ENCODE peak calls at places on chromosome 15, in six cellular contexts. One of them, this sample, is unnamed.

GRCh38 chr15:46080018-46080417 is 445.2 kb downstream of the SQOR start:
- DNase-seq in Caco-2: no peak
- DNase-seq in neuronal stem cell: peak; percentile 39
- DNase-seq in IMR-90: no peak
- DNase-seq in fibroblast of lung: no peak
- DNase-seq in naive thymus-derived CD4-positive, alpha-beta T cell: no peak
- DNase-seq in this sample: no peak

GRCh38 chr15:98674336-98674735 is 26.0 kb downstream of the IGF1R start:
- DNase-seq in Caco-2: no peak
- DNase-seq in naive thymus-derived CD4-positive, alpha-beta T cell: no peak
- DNase-seq in fibroblast of lung: no peak
- DNase-seq in IMR-90: no peak
- DNase-seq in neuronal stem cell: no peak
- DNase-seq in this sample: no peak

GRCh38 chr15:100710213-100710612 is 107.8 kb downstream of the ASB7 start:
- DNase-seq in neuronal stem cell: no peak
- DNase-seq in fibroblast of lung: no peak
- DNase-seq in naive thymus-derived CD4-positive, alpha-beta T cell: no peak
- DNase-seq in Caco-2: no peak
- DNase-seq in IMR-90: no peak
- DNase-seq in this sample: no peak

GRCh38 chr15:76169792-76170425 is 110.1 kb downstream of the TMEM266 start:
- DNase-seq in IMR-90: no peak
- DNase-seq in Caco-2: no peak
- DNase-seq in naive thymus-derived CD4-positive, alpha-beta T cell: no peak
- DNase-seq in neuronal stem cell: no peak
- DNase-seq in fibroblast of lung: no peak
- DNase-seq in this sample: no peak

GRCh38 chr15:73630030-73630429 is 3.2 kb downstream of the NPTN start:
- DNase-seq in fibroblast of lung: no peak
- DNase-seq in Caco-2: no peak
- DNase-seq in naive thymus-derived CD4-positive, alpha-beta T cell: no peak
- DNase-seq in neuronal stem cell: no peak
- DNase-seq in IMR-90: no peak
- DNase-seq in this sample: no peak

GRCh38 chr15:38528279-38528678 is 36.3 kb downstream of the RASGRP1 start:
- DNase-seq in IMR-90: peak; percentile 72
- DNase-seq in Caco-2: no peak
- DNase-seq in neuronal stem cell: no peak
- DNase-seq in fibroblast of lung: no peak
- DNase-seq in naive thymus-derived CD4-positive, alpha-beta T cell: no peak
- DNase-seq in this sample: no peak

GRCh38 chr15:38012894-38013293 is 78.5 kb downstream of the TMCO5A start:
- DNase-seq in IMR-90: no peak
- DNase-seq in neuronal stem cell: no peak
- DNase-seq in fibroblast of lung: no peak
- DNase-seq in naive thymus-derived CD4-positive, alpha-beta T cell: no peak
- DNase-seq in Caco-2: no peak
- DNase-seq in this sample: no peak

GRCh38 chr15:29788433-29789034 is 33.7 kb downstream of the TJP1 start:
- DNase-seq in IMR-90: no peak
- DNase-seq in Caco-2: no peak
- DNase-seq in naive thymus-derived CD4-positive, alpha-beta T cell: no peak
- DNase-seq in fibroblast of lung: no peak
- DNase-seq in neuronal stem cell: no peak
- DNase-seq in this sample: no peak

GRCh38 chr15:43285609-43286037 is 18.9 kb upstream of the TGM5 start:
- DNase-seq in naive thymus-derived CD4-positive, alpha-beta T cell: peak; percentile 64
- DNase-seq in neuronal stem cell: peak; percentile 66
- DNase-seq in IMR-90: peak; percentile 67
- DNase-seq in Caco-2: peak; percentile 46
- DNase-seq in fibroblast of lung: peak; percentile 71
- DNase-seq in this sample: peak; percentile 76

GRCh38 chr15:66899555-66900350 is 165.6 kb upstream of the SMAD3 start:
- DNase-seq in naive thymus-derived CD4-positive, alpha-beta T cell: no peak
- DNase-seq in fibroblast of lung: no peak
- DNase-seq in IMR-90: peak; percentile 59
- DNase-seq in Caco-2: no peak
- DNase-seq in neuronal stem cell: no peak
- DNase-seq in this sample: no peak

GRCh38 chr15:62782100-62782791 is 260.3 kb upstream of the TPM1 start:
- DNase-seq in fibroblast of lung: peak; percentile 89
- DNase-seq in IMR-90: peak; percentile 85
- DNase-seq in Caco-2: peak; percentile 53
- DNase-seq in neuronal stem cell: peak; percentile 65
- DNase-seq in naive thymus-derived CD4-positive, alpha-beta T cell: no peak
- DNase-seq in this sample: peak; percentile 27

GRCh38 chr15:53446376-53446775 is 313.1 kb downstream of the WDR72 start:
- DNase-seq in fibroblast of lung: no peak
- DNase-seq in neuronal stem cell: no peak
- DNase-seq in naive thymus-derived CD4-positive, alpha-beta T cell: no peak
- DNase-seq in Caco-2: no peak
- DNase-seq in IMR-90: no peak
- DNase-seq in this sample: no peak

GRCh38 chr15:31016446-31016915 is 25.1 kb upstream of the MTMR10 start:
- DNase-seq in IMR-90: peak; percentile 83
- DNase-seq in Caco-2: no peak
- DNase-seq in fibroblast of lung: peak; percentile 64
- DNase-seq in neuronal stem cell: no peak
- DNase-seq in naive thymus-derived CD4-positive, alpha-beta T cell: no peak
- DNase-seq in this sample: no peak

GRCh38 chr15:78315686-78316085 is 16.3 kb upstream of the SKIC8 start:
- DNase-seq in Caco-2: peak; percentile 52
- DNase-seq in IMR-90: no peak
- DNase-seq in neuronal stem cell: no peak
- DNase-seq in naive thymus-derived CD4-positive, alpha-beta T cell: no peak
- DNase-seq in fibroblast of lung: no peak
- DNase-seq in this sample: no peak

GRCh38 chr15:49473031-49473430 is 50.0 kb downstream of the FGF7 start:
- DNase-seq in IMR-90: peak; percentile 43
- DNase-seq in Caco-2: no peak
- DNase-seq in fibroblast of lung: no peak
- DNase-seq in neuronal stem cell: no peak
- DNase-seq in naive thymus-derived CD4-positive, alpha-beta T cell: no peak
- DNase-seq in this sample: no peak

GRCh38 chr15:63335543-63336240 is 46.0 kb downstream of the CA12 start:
- DNase-seq in neuronal stem cell: no peak
- DNase-seq in naive thymus-derived CD4-positive, alpha-beta T cell: no peak
- DNase-seq in Caco-2: no peak
- DNase-seq in IMR-90: no peak
- DNase-seq in fibroblast of lung: no peak
- DNase-seq in this sample: no peak

GRCh38 chr15:23397779-23398178 is 43.2 kb downstream of the GOLGA8S start:
- DNase-seq in Caco-2: peak; percentile 12
- DNase-seq in fibroblast of lung: no peak
- DNase-seq in IMR-90: no peak
- DNase-seq in naive thymus-derived CD4-positive, alpha-beta T cell: no peak
- DNase-seq in neuronal stem cell: no peak
- DNase-seq in this sample: no peak

GRCh38 chr15:101474233-101474632 is 15.3 kb downstream of the PCSK6 start:
- DNase-seq in Caco-2: no peak
- DNase-seq in naive thymus-derived CD4-positive, alpha-beta T cell: no peak
- DNase-seq in fibroblast of lung: no peak
- DNase-seq in neuronal stem cell: no peak
- DNase-seq in IMR-90: no peak
- DNase-seq in this sample: no peak

GRCh38 chr15:76991741-76992645 is 2.9 kb upstream of the PSTPIP1 start:
- DNase-seq in naive thymus-derived CD4-positive, alpha-beta T cell: no peak
- DNase-seq in IMR-90: no peak
- DNase-seq in neuronal stem cell: no peak
- DNase-seq in fibroblast of lung: no peak
- DNase-seq in Caco-2: no peak
- DNase-seq in this sample: no peak

GRCh38 chr15:50880221-50880620 is 28.3 kb upstream of the AP4E1 start:
- DNase-seq in IMR-90: no peak
- DNase-seq in fibroblast of lung: no peak
- DNase-seq in neuronal stem cell: no peak
- DNase-seq in Caco-2: no peak
- DNase-seq in naive thymus-derived CD4-positive, alpha-beta T cell: no peak
- DNase-seq in this sample: no peak

GRCh38 chr15:22845289-22845900 is 6.9 kb downstream of the NIPA2 start:
- DNase-seq in neuronal stem cell: peak; percentile 17
- DNase-seq in naive thymus-derived CD4-positive, alpha-beta T cell: no peak
- DNase-seq in fibroblast of lung: peak; percentile 32
- DNase-seq in Caco-2: no peak
- DNase-seq in IMR-90: peak; percentile 52
- DNase-seq in this sample: no peak

GRCh38 chr15:81038975-81039607 is 38.4 kb downstream of the TLNRD1 start:
- DNase-seq in fibroblast of lung: no peak
- DNase-seq in IMR-90: no peak
- DNase-seq in neuronal stem cell: no peak
- DNase-seq in naive thymus-derived CD4-positive, alpha-beta T cell: no peak
- DNase-seq in Caco-2: no peak
- DNase-seq in this sample: peak; percentile 72

GRCh38 chr15:63521405-63522142 is 17.2 kb downstream of the USP3 start:
- DNase-seq in Caco-2: no peak
- DNase-seq in fibroblast of lung: peak; percentile 41
- DNase-seq in neuronal stem cell: no peak
- DNase-seq in naive thymus-derived CD4-positive, alpha-beta T cell: no peak
- DNase-seq in IMR-90: peak; percentile 73
- DNase-seq in this sample: no peak

GRCh38 chr15:101522091-101522490 is 32.6 kb upstream of the PCSK6 start:
- DNase-seq in IMR-90: no peak
- DNase-seq in neuronal stem cell: no peak
- DNase-seq in naive thymus-derived CD4-positive, alpha-beta T cell: no peak
- DNase-seq in Caco-2: no peak
- DNase-seq in fibroblast of lung: no peak
- DNase-seq in this sample: no peak

DNA sequence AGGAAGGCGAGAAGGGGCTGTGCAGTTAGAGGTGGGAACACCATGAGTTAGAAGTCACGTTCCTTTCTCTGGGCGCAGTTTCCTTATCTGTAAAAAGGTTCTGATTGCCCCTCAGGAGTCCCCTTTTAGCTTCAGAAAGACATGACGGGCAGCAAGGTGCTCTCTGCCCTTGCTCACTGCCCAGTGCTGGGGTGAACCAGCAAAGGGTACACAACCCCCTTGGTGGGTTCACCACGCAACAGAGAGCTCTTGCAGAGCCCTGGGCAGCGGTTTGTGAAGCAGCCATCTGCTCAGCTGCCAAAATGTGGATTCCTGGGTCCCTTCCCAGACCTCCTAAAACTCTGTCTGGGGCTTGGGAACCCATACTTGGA is 883 bp downstream of the GCHFR start:
- DNase-seq in fibroblast of lung: no peak
- DNase-seq in Caco-2: no peak
- DNase-seq in neuronal stem cell: no peak
- DNase-seq in naive thymus-derived CD4-positive, alpha-beta T cell: no peak
- DNase-seq in IMR-90: no peak
- DNase-seq in this sample: no peak
- H3K4me3 ChIP-seq in fibroblast of lung: no peak overlapping the region
- H3K4me3 ChIP-seq in Caco-2: peak overlapping the region; percentile 92
- H3K4me3 ChIP-seq in neuronal stem cell: no peak overlapping the region
- H3K4me3 ChIP-seq in naive thymus-derived CD4-positive, alpha-beta T cell: peak overlapping the region; percentile 71
- H3K4me3 ChIP-seq in IMR-90: peak overlapping the region; percentile 44
- H3K4me3 ChIP-seq in this sample: peak overlapping the region; percentile 82

DNA sequence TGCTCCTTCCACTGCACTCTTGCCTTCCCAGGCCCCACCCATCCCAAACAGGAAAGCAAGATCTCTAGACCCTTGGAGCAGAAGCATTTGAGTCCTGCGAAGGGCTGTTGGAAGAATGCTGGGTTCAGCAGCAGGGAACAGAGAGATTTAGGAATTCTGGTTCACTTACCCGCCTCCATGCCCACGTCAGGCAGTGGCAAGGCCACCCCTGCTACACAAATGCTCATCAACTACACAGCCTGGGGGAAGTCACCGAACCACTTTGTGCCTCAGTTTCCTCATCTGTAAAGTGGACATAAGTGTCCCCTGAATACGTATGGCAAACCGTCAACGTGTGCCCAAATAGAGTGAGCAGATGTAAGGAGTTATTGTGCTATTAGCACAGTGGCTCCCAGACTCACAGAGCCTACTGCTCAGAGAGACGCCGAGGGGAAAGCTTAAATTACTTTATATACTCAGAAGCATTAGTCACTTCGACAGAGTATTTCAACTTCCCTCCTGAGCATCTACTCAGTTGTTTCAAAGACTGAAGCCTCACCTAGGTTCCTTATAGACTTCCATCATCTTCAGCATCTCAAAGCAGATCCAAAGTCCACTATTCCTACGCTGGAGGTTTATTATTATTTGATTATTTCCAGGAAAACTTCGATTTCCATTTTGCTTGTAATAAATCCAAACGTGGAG is 906 bp downstream of the HOMER2 start:
- DNase-seq in naive thymus-derived CD4-positive, alpha-beta T cell: no peak
- DNase-seq in fibroblast of lung: no peak
- DNase-seq in IMR-90: no peak
- DNase-seq in Caco-2: no peak
- DNase-seq in neuronal stem cell: no peak
- DNase-seq in this sample: no peak
- H3K27me3 ChIP-seq in naive thymus-derived CD4-positive, alpha-beta T cell: no peaks in the 10 kb centered on the region
- H3K27me3 ChIP-seq in fibroblast of lung: peaks cover 3% of the 10 kb centered on the region
- H3K27me3 ChIP-seq in IMR-90: peaks cover 24% of the 10 kb centered on the region
- H3K27me3 ChIP-seq in Caco-2: no peaks in the 10 kb centered on the region
- H3K27me3 ChIP-seq in neuronal stem cell: peaks cover 10% of the 10 kb centered on the region
- H3K27me3 ChIP-seq in this sample: peaks cover 31% of the 10 kb centered on the region

DNA sequence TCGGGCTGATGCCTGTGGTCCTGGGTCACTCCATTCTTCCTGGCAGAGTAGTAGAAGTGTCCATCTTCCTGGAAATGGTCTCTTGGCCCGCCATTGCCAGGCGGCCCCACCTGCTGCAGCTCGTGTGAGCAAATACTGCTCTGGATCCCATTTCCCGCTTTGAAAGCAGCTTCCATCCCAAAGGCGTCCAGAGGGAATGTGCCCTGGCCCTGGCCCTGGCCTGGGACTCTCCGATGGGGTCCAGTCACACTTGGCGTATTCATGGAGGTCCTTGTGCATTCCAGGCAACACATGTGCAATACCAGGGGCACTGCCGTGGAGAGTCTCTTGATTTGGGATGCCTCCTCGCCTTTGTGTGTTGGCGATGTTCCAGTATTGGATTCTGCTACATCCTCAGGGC is 111.1 kb downstream of the SNRPN start:
- DNase-seq in naive thymus-derived CD4-positive, alpha-beta T cell: no peak
- DNase-seq in fibroblast of lung: no peak
- DNase-seq in neuronal stem cell: no peak
- DNase-seq in Caco-2: no peak
- DNase-seq in IMR-90: no peak
- DNase-seq in this sample: no peak
- H3K9me3 ChIP-seq in naive thymus-derived CD4-positive, alpha-beta T cell: peaks cover 46% of the 10 kb centered on the region
- H3K9me3 ChIP-seq in fibroblast of lung: peaks cover 56% of the 10 kb centered on the region
- H3K9me3 ChIP-seq in neuronal stem cell: peaks cover 100% of the 10 kb centered on the region
- H3K9me3 ChIP-seq in Caco-2: peaks cover 96% of the 10 kb centered on the region
- H3K9me3 ChIP-seq in IMR-90: peaks cover 100% of the 10 kb centered on the region
- H3K9me3 ChIP-seq in this sample: peaks cover 93% of the 10 kb centered on the region

DNA sequence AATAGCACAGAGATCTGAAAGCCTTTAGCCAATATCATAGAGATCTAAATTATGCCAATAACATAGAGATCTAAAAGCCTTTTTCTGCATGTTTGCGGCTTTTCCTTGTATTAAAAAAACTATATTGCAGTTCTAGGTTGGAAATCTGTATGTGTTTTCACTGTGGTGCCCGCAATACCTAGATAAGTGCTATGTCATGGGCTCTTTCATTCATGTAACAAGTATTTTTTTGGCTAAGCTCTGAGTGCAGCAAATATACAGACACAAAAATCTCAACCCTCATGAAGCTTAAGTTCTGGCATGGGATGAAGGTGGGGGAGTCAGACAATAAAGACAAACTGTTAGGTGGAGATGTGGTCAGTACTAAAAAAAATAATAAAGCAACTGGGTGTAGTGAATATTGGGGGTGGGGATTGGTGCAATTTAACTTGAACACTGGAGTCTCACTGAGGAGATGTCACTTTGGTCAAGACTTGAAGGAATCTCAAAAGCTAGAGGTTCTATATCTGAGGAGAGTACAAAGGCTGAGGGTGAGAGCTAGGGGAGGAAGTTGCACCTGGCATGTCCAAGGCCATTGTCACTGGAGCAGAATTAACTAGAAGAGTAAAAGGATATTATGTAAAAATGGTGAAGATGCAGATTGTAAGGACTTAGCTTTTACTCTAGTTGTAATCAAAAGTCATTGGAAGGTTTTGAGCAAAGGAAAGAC is 978 bp downstream of the BUB1B start:
- DNase-seq in IMR-90: no peak
- DNase-seq in naive thymus-derived CD4-positive, alpha-beta T cell: no peak
- DNase-seq in neuronal stem cell: no peak
- DNase-seq in fibroblast of lung: no peak
- DNase-seq in Caco-2: no peak
- DNase-seq in this sample: peak; percentile 25
- H3K4me3 ChIP-seq in IMR-90: peak overlapping the region; percentile 73
- H3K4me3 ChIP-seq in naive thymus-derived CD4-positive, alpha-beta T cell: peak overlapping the region; percentile 80
- H3K4me3 ChIP-seq in neuronal stem cell: peak overlapping the region; percentile 78
- H3K4me3 ChIP-seq in fibroblast of lung: peak overlapping the region; percentile 75
- H3K4me3 ChIP-seq in Caco-2: peak overlapping the region; percentile 82
- H3K4me3 ChIP-seq in this sample: peak overlapping the region; percentile 82